ENCODE peak calls at places on chromosomes 11 and 22, in six cellular contexts. F is NCI-H1092; K is fibroblast of the conjunctiva; C is stimulated activated naive B cell treated with anti-CD40 and anti-IgM and Interleukin-4, amounts not matched to agents 10 μg/mL and 1 μg/mL and 100 μg/mL, for 72 hours; Y is MV-4-11; G is fibroblast of villous mesenchyme. R is an unnamed sample.

GRCh38 chr11:125554038-125554437 is 15.2 kb upstream of the EI24 start:
- DNase-seq in F (no peak), K (no peak), C (no peak), Y (no peak), G (no peak), R (no peak)

GRCh38 chr22:44437493-44438015 is 60.5 kb downstream of the RTL6 start:
- DNase-seq in F (no peak), K (no peak), C (no peak), Y (no peak), G (no peak), R (peak)

GRCh38 chr11:1772270-1773130 is 8.8 kb upstream of the CTSD start:
- DNase-seq in F (no peak), K (peak), C (no peak), Y (peak), G (peak), R (peak)

GRCh38 chr11:64897381-64898075 is 19.1 kb upstream of the EHD1 start:
- DNase-seq in F (no peak), K (no peak), C (no peak), Y (no peak), G (no peak), R (no peak)

GRCh38 chr22:41746563-41747400 is 47.5 kb downstream of the MEI1 start:
- DNase-seq in F (peak), K (peak), C (peak), Y (peak), G (peak), R (peak)

GRCh38 chr11:74319139-74319538 is 7.7 kb upstream of the P4HA3 start:
- DNase-seq in F (no peak), K (peak), C (no peak), Y (no peak), G (peak), R (peak)

GRCh38 chr11:77191429-77191822 is 63.4 kb downstream of the MYO7A start:
- DNase-seq in F (no peak), K (no peak), C (no peak), Y (no peak), G (no peak), R (no peak)

GRCh38 chr11:110376711-110377324 is 52.9 kb upstream of the FDX1 start:
- DNase-seq in F (peak), K (peak), C (peak), Y (peak), G (peak), R (peak)

GRCh38 chr11:74005721-74006517 is 3.0 kb downstream of the UCP3 start:
- DNase-seq in F (no peak), K (no peak), C (no peak), Y (no peak), G (no peak), R (no peak)

GRCh38 chr11:7787239-7787638 is 9.5 kb downstream of the OR5P2 start:
- DNase-seq in F (no peak), K (no peak), C (no peak), Y (no peak), G (no peak), R (no peak)

GRCh38 chr22:50274311-50274710 is 4.1 kb upstream of the MAPK11 start:
- DNase-seq in F (no peak), K (peak), C (no peak), Y (peak), G (peak), R (peak)

GRCh38 chr11:128246364-128247234 is 340.8 kb downstream of the ETS1 start:
- DNase-seq in F (no peak), K (peak), C (no peak), Y (no peak), G (peak), R (peak)

GRCh38 chr22:49164773-49165320 is 662.8 kb downstream of the BRD1 start:
- DNase-seq in F (no peak), K (no peak), C (no peak), Y (no peak), G (no peak), R (no peak)

GRCh38 chr22:20080776-20081654 is 974 bp downstream of the DGCR8 start:
- DNase-seq in F (peak), K (no peak), C (no peak), Y (peak), G (peak), R (peak)

GRCh38 chr11:13344818-13345217 is 67.2 kb downstream of the BMAL1 start:
- DNase-seq in F (no peak), K (no peak), C (no peak), Y (no peak), G (no peak), R (no peak)

GRCh38 chr11:13016415-13016814 is 7.3 kb downstream of the RASSF10 start:
- DNase-seq in F (peak), K (no peak), C (no peak), Y (no peak), G (no peak), R (no peak)

GRCh38 chr11:112942966-112943643 is 18.1 kb upstream of the NCAM1 start:
- DNase-seq in F (no peak), K (no peak), C (no peak), Y (no peak), G (no peak), R (no peak)

GRCh38 chr22:50577697-50577986 is 585 bp downstream of the CPT1B start:
- DNase-seq in F (no peak), K (no peak), C (no peak), Y (no peak), G (no peak), R (no peak)

GRCh38 chr11:120316880-120317688 is 8.0 kb upstream of the TLCD5 start:
- DNase-seq in F (no peak), K (no peak), C (no peak), Y (no peak), G (peak), R (no peak)

GRCh38 chr11:83697518-83697917 is 411.4 kb upstream of the CCDC90B start:
- DNase-seq in F (no peak), K (no peak), C (no peak), Y (no peak), G (no peak), R (no peak)

GRCh38 chr11:47591764-47592163 is 2.4 kb downstream of the C1QTNF4 start:
- DNase-seq in F (no peak), K (no peak), C (no peak), Y (peak), G (no peak), R (no peak)

GRCh38 chr11:64745219-64745522 is 1.2 kb upstream of the RASGRP2 start:
- DNase-seq in F (no peak), K (no peak), C (peak), Y (peak), G (peak), R (no peak)

GRCh38 chr22:43404673-43405385 is 7.0 kb upstream of the MPPED1 start:
- DNase-seq in F (no peak), K (no peak), C (no peak), Y (no peak), G (no peak), R (no peak)

GRCh38 chr11:105156231-105156630 is 16.7 kb upstream of the CARD18 start:
- DNase-seq in F (no peak), K (no peak), C (no peak), Y (no peak), G (no peak), R (no peak)

GRCh38 chr11:62770778-62771143 is 435 bp upstream of the TAF6L start:
- DNase-seq in F (no peak), K (no peak), C (no peak), Y (no peak), G (no peak), R (no peak)

GRCh38 chr22:44179196-44179988 is 1.3 kb upstream of the PARVG start:
- DNase-seq in F (no peak), K (no peak), C (no peak), Y (peak), G (no peak), R (no peak)

GRCh38 chr11:112961751-112962747 is 829 bp downstream of the NCAM1 start:
- DNase-seq in F (peak), K (no peak), C (no peak), Y (no peak), G (no peak), R (peak)

GRCh38 chr11:113901141-113901540 is 3.5 kb upstream of the HTR3B start:
- DNase-seq in F (no peak), K (no peak), C (no peak), Y (no peak), G (no peak), R (no peak)

GRCh38 chr11:124961972-124962609 is 8.1 kb downstream of the CCDC15 start:
- DNase-seq in F (peak), K (peak), C (peak), Y (peak), G (peak), R (peak)

GRCh38 chr22:30044369-30044768 is 35.9 kb upstream of the HORMAD2 start:
- DNase-seq in F (no peak), K (peak), C (no peak), Y (no peak), G (peak), R (peak)

GRCh38 chr11:61265357-61265756 is 24.4 kb downstream of the PGA5 start:
- DNase-seq in F (no peak), K (no peak), C (no peak), Y (no peak), G (no peak), R (no peak)

GRCh38 chr11:111307472-111308108 is 9.2 kb downstream of the POU2AF3 start:
- DNase-seq in F (no peak), K (no peak), C (no peak), Y (no peak), G (no peak), R (no peak)